ENCODE peak calls at places on chromosomes 6 and 20, in four cellular contexts. Q is amniotic stem cell, K is posterior cingulate gyrus, X is NCI-H2107. S is an unnamed sample.
A peak's percentile ranks its signal among the peaks of the same experiment; 100 is the strongest.

GRCh38 chr20:36472656-36473071 is 68.7 kb upstream of the MYL9 start:
- DNase-seq in X (no peak), Q (no peak), K (no peak), S (no peak)

GRCh38 chr20:8388146-8388545 is 256.1 kb downstream of the PLCB1 start:
- DNase-seq in X (no peak), K (no peak), Q (peak; percentile 6), S (no peak)

GRCh38 chr20:48455606-48456360 is 372.0 kb downstream of the PREX1 start:
- DNase-seq in X (no peak), K (peak; percentile 19), Q (no peak), S (no peak)

GRCh38 chr20:46014517-46015396 is 6.0 kb downstream of the MMP9 start:
- DNase-seq in Q (no peak), X (no peak), K (no peak), S (no peak)

GRCh38 chr6:111880181-111880944 is 7.1 kb upstream of the FYN start:
- DNase-seq in K (no peak), Q (no peak), X (no peak), S (no peak)

GRCh38 chr6:154567695-154568220 is 57.3 kb upstream of the CNKSR3 start:
- DNase-seq in Q (no peak), X (no peak), K (no peak), S (no peak)

GRCh38 chr20:48740714-48741113 is 87.1 kb downstream of the PREX1 start:
- DNase-seq in Q (no peak), K (no peak), X (no peak), S (no peak)

GRCh38 chr20:33947709-33948295 is 45.9 kb upstream of the RALY start:
- DNase-seq in Q (no peak), K (no peak), X (no peak), S (no peak)

GRCh38 chr6:153167907-153168306 is 36.8 kb upstream of the RGS17 start:
- DNase-seq in K (no peak), X (no peak), Q (no peak), S (no peak)

S was measured in dorsolateral prefrontal cortex.